ENCODE peak calls at places on chromosomes 3 and 15, in five cellular contexts. X, E, N, B and V are unnamed samples.

GRCh38 chr15:32669870-32670623 is 28.5 kb downstream of the SCG5 start:
- DNase-seq in E (no peak), X (peak), N (peak), B (peak), V (peak)

GRCh38 chr3:98246142-98246541 is 17.9 kb upstream of the OR5H6 start:
- DNase-seq in X (no peak), N (no peak), B (no peak), E (no peak), V (no peak)

GRCh38 chr15:79922512-79923067 is 25.8 kb upstream of the MTHFS start:
- DNase-seq in E (peak), B (no peak), X (no peak), N (no peak), V (no peak)

GRCh38 chr15:35696767-35697231 is 150.8 kb upstream of the DPH6 start:
- DNase-seq in B (no peak), N (peak), X (peak), E (peak), V (peak)

GRCh38 chr3:112376996-112377395 is 44.0 kb downstream of the CD200 start:
- DNase-seq in N (peak), B (no peak), E (peak), X (peak), V (no peak)

GRCh38 chr3:14377838-14378169 is 24.6 kb upstream of the SLC6A6 start:
- DNase-seq in N (no peak), E (no peak), B (no peak), X (no peak), V (no peak)

GRCh38 chr15:37362414-37362813 is 262.1 kb upstream of the MEIS2 start:
- DNase-seq in B (no peak), X (no peak), E (no peak), N (no peak), V (no peak)

GRCh38 chr15:29788433-29789034 is 33.7 kb downstream of the TJP1 start:
- DNase-seq in E (no peak), X (no peak), N (no peak), B (no peak), V (no peak)

GRCh38 chr15:77864211-77865105 is 213.1 kb downstream of the TBC1D2B start:
- DNase-seq in B (no peak), E (no peak), X (no peak), N (no peak), V (no peak)

GRCh38 chr3:178084938-178085816 is 451.1 kb upstream of the KCNMB2 start:
- DNase-seq in E (peak), B (no peak), N (peak), X (peak), V (peak)

GRCh38 chr3:39541442-39541841 is 74.0 kb downstream of the MOBP start:
- DNase-seq in N (no peak), E (no peak), X (no peak), B (no peak), V (no peak)

GRCh38 chr3:153901991-153902390 is 219.2 kb upstream of the ARHGEF26 start:
- DNase-seq in X (no peak), N (peak), B (no peak), E (peak), V (peak)

GRCh38 chr3:182292586-182292985 is 500.7 kb upstream of the ATP11B start:
- DNase-seq in E (peak), N (no peak), B (peak), X (no peak), V (no peak)

GRCh38 chr3:182294256-182294655 is 499.0 kb upstream of the ATP11B start:
- DNase-seq in E (peak), N (no peak), B (no peak), X (no peak), V (peak)

GRCh38 chr3:182300266-182300665 is 493.0 kb upstream of the ATP11B start:
- DNase-seq in E (no peak), B (no peak), N (no peak), X (no peak), V (no peak)

GRCh38 chr3:182294696-182295095 is 498.6 kb upstream of the ATP11B start:
- DNase-seq in X (no peak), E (no peak), B (no peak), N (no peak), V (no peak)
- TF ChIP-seq CTCF in X (no peak), E (no peak), B (no peak), N (no peak), V (no peak)

DNA sequence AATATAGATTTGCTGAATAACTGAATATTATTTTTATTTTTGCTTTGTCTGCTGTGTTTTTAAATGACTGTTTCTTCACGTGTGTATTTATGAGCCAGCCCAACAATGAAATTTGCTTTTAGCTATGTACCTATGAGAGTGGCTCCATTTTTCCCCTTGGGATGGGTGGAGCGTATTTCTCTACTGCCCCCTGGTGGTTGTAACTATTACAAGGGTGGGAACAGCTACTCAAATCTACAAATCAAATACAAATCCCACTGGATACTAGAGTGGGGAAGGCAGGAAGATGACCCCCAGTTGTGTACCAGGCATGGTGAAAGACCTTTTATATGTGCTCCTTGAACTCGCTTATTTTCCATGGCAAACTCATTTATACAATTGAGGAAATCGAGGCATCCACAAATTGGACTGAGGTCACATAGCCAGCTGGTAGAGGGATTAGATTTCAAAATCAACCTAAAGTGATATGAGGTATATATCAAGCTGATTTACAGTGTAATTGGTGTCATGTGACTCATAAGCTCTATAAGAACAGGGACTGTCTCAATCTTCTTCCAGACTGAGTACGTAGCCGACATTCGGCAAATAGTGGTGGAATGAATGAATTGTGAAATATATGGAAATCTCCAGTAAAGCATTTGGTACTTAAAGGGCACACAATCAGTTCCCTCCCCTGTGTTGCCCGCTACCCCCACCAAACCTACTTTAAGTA is 69.5 kb upstream of the VEPH1 start:
- DNase-seq in B (peak), E (peak), N (peak), X (peak), V (peak)
- TF ChIP-seq CTCF in B (peak), E (peak), N (peak), X (peak), V (peak)

GRCh38 chr3:173410836-173411235 is 13.3 kb downstream of the NLGN1 start:
- DNase-seq in B (no peak), X (no peak), E (no peak), N (no peak), V (no peak)

GRCh38 chr3:173411288-173412064 is 13.9 kb downstream of the NLGN1 start:
- DNase-seq in E (peak), X (peak), B (peak), N (peak), V (peak)
- TF ChIP-seq CTCF in E (peak), X (peak), B (peak), N (peak), V (peak)

GRCh38 chr3:12979151-12979946 is 93.9 kb downstream of the IQSEC1 start:
- DNase-seq in N (no peak), E (no peak), B (no peak), X (no peak), V (no peak)
- TF ChIP-seq CTCF in N (no peak), E (no peak), B (no peak), X (no peak), V (no peak)

DNA sequence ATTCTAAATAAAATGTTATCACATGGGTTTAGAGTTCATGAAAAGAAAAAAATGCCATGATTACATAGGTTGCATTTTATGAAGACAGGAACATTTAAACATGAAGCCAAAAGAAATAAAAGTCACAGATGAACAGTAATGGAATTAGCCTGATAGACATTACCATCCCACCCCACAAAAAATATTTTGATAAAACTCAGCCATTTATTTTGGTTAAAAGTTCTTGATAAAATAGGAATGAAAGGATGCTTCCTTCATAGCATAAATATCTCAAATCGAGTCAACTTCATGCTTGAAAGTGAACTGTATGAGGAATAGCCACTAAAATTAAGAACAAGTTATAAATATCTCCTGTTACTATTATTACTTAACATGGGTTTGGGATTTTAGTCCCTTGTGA is 101.9 kb upstream of the TMC3 start:
- DNase-seq in N (no peak), B (no peak), E (no peak), X (no peak), V (no peak)
- TF ChIP-seq CTCF in N (no peak), B (no peak), E (no peak), X (no peak), V (no peak)

GRCh38 chr3:149283401-149283800 is 50.0 kb downstream of the TM4SF18 start:
- DNase-seq in X (no peak), N (no peak), E (no peak), B (no peak), V (no peak)
- TF ChIP-seq CTCF in X (no peak), N (no peak), E (no peak), B (no peak), V (no peak)

GRCh38 chr3:123341871-123342630 is 106.8 kb downstream of the ADCY5 start:
- DNase-seq in X (no peak), E (no peak), B (no peak), N (no peak), V (no peak)
- TF ChIP-seq CTCF in X (no peak), E (no peak), B (no peak), N (no peak), V (no peak)

DNA sequence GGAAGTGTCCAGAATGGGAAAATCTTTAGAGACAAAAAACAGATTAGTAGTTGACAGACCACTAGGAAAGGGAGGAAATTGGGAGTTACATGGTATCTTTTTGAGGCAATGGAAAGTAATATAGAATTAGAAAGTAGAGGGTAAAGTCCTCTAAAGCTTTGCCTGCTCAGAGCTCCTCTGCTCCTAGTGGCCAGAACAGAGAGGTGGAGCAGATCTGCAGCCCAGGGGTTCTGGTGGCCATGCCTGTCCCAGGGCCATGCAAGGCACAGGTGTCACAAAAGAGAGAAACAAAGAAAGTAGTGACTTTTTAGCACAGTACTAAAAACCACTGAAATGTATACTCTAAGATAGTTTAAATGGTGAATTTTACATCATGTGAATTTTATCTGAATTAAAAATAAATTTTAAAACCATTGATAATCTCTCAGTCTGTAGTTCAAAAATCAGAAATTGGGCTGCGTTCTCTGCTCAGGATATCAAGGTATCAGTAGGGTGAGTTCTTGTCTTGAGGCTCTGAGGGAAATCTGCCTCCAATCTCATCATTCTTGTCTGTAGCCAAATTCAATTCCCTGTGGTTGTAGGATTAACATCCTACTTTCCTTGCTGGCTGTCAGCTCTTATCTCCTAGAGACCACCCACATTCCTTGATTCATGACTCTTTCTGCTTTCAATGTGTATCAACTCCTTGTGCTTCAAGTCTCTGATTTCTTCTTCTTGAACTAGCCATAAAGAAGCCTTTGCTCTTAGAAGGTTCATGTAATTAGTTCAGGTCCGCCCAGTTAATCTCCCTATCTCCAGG is 23.6 kb downstream of the PYGO1 start:
- DNase-seq in B (no peak), N (no peak), X (no peak), E (peak), V (no peak)
- TF ChIP-seq CTCF in B (no peak), N (peak), X (no peak), E (no peak), V (peak)